ENCODE peak calls at places on chromosomes 12 and 14, in ten cellular contexts. One of them, this sample, is unnamed.
A peak's percentile ranks its signal among the peaks of the same experiment; 100 is the strongest.

GRCh38 chr12:12985817-12986408 is 14.2 kb downstream of the HEBP1 start:
- DNase-seq in vagina: no peak
- DNase-seq in GM23338: peak; percentile 91
- DNase-seq in HepG2: peak; percentile 11
- DNase-seq in Panc1: no peak
- DNase-seq in endothelial cell of umbilical vein: peak; percentile 42
- DNase-seq in HL-60: peak; percentile 14
- DNase-seq in sigmoid colon: no peak
- DNase-seq in suprapubic skin: no peak
- DNase-seq in transverse colon: peak; percentile 48
- DNase-seq in this sample: no peak

GRCh38 chr12:64169999-64170398 is 52.1 kb downstream of the KICS2 start:
- DNase-seq in suprapubic skin: no peak
- DNase-seq in transverse colon: no peak
- DNase-seq in HL-60: no peak
- DNase-seq in Panc1: no peak
- DNase-seq in GM23338: no peak
- DNase-seq in HepG2: no peak
- DNase-seq in endothelial cell of umbilical vein: peak; percentile 44
- DNase-seq in vagina: no peak
- DNase-seq in sigmoid colon: no peak
- DNase-seq in this sample: no peak

GRCh38 chr14:59632381-59632780 is 55.8 kb upstream of the CCDC175 start:
- DNase-seq in HL-60: peak; percentile 22
- DNase-seq in vagina: no peak
- DNase-seq in transverse colon: peak; percentile 30
- DNase-seq in HepG2: peak; percentile 20
- DNase-seq in sigmoid colon: no peak
- DNase-seq in endothelial cell of umbilical vein: peak; percentile 24
- DNase-seq in Panc1: no peak
- DNase-seq in GM23338: peak; percentile 73
- DNase-seq in suprapubic skin: no peak
- DNase-seq in this sample: peak; percentile 34

GRCh38 chr12:117151195-117152031 is 38.9 kb downstream of the FBXO21 start:
- DNase-seq in transverse colon: no peak
- DNase-seq in HL-60: peak; percentile 16
- DNase-seq in Panc1: no peak
- DNase-seq in sigmoid colon: peak; percentile 80
- DNase-seq in HepG2: peak; percentile 39
- DNase-seq in suprapubic skin: peak; percentile 68
- DNase-seq in GM23338: peak; percentile 93
- DNase-seq in vagina: no peak
- DNase-seq in endothelial cell of umbilical vein: peak; percentile 67
- DNase-seq in this sample: peak; percentile 60

GRCh38 chr14:101072945-101073597 is 169.5 kb upstream of the RTL1 start:
- DNase-seq in vagina: peak; percentile 96
- DNase-seq in suprapubic skin: peak; percentile 47
- DNase-seq in transverse colon: peak; percentile 81
- DNase-seq in GM23338: peak; percentile 80
- DNase-seq in HL-60: no peak
- DNase-seq in HepG2: peak; percentile 77
- DNase-seq in sigmoid colon: peak; percentile 72
- DNase-seq in Panc1: peak; percentile 75
- DNase-seq in endothelial cell of umbilical vein: peak; percentile 99
- DNase-seq in this sample: peak; percentile 31

GRCh38 chr12:96617178-96617577 is 127.8 kb downstream of the CFAP54 start:
- DNase-seq in HepG2: no peak
- DNase-seq in vagina: no peak
- DNase-seq in GM23338: peak; percentile 47
- DNase-seq in transverse colon: no peak
- DNase-seq in suprapubic skin: no peak
- DNase-seq in sigmoid colon: no peak
- DNase-seq in endothelial cell of umbilical vein: no peak
- DNase-seq in Panc1: no peak
- DNase-seq in HL-60: no peak
- DNase-seq in this sample: no peak

GRCh38 chr12:75724913-75725312 is 213.5 kb upstream of the KRR1 start:
- DNase-seq in endothelial cell of umbilical vein: peak; percentile 86
- DNase-seq in GM23338: no peak
- DNase-seq in suprapubic skin: no peak
- DNase-seq in HL-60: no peak
- DNase-seq in transverse colon: no peak
- DNase-seq in sigmoid colon: peak; percentile 67
- DNase-seq in HepG2: peak; percentile 83
- DNase-seq in Panc1: no peak
- DNase-seq in vagina: no peak
- DNase-seq in this sample: no peak

GRCh38 chr12:132393245-132393795 is 63.9 kb upstream of the GALNT9 start:
- DNase-seq in transverse colon: peak; percentile 2
- DNase-seq in sigmoid colon: peak; percentile 48
- DNase-seq in endothelial cell of umbilical vein: no peak
- DNase-seq in HL-60: no peak
- DNase-seq in GM23338: no peak
- DNase-seq in Panc1: no peak
- DNase-seq in HepG2: peak; percentile 20
- DNase-seq in vagina: no peak
- DNase-seq in suprapubic skin: no peak
- DNase-seq in this sample: no peak

GRCh38 chr12:89203144-89203543 is 149.2 kb downstream of the DUSP6 start:
- DNase-seq in sigmoid colon: no peak
- DNase-seq in endothelial cell of umbilical vein: no peak
- DNase-seq in GM23338: no peak
- DNase-seq in HepG2: no peak
- DNase-seq in vagina: no peak
- DNase-seq in Panc1: no peak
- DNase-seq in HL-60: no peak
- DNase-seq in suprapubic skin: no peak
- DNase-seq in transverse colon: no peak
- DNase-seq in this sample: no peak

GRCh38 chr14:61870163-61870562 is 107.9 kb downstream of the SNAPC1 start:
- DNase-seq in sigmoid colon: no peak
- DNase-seq in HL-60: no peak
- DNase-seq in HepG2: no peak
- DNase-seq in Panc1: no peak
- DNase-seq in vagina: no peak
- DNase-seq in GM23338: no peak
- DNase-seq in transverse colon: no peak
- DNase-seq in suprapubic skin: no peak
- DNase-seq in endothelial cell of umbilical vein: no peak
- DNase-seq in this sample: no peak

GRCh38 chr12:124750149-124750656 is 113.5 kb downstream of the SCARB1 start:
- DNase-seq in endothelial cell of umbilical vein: no peak
- DNase-seq in HepG2: no peak
- DNase-seq in suprapubic skin: no peak
- DNase-seq in Panc1: no peak
- DNase-seq in GM23338: no peak
- DNase-seq in HL-60: no peak
- DNase-seq in vagina: no peak
- DNase-seq in sigmoid colon: no peak
- DNase-seq in transverse colon: no peak
- DNase-seq in this sample: no peak

GRCh38 chr12:104456417-104456949 is at the start of gene CHST11:
- DNase-seq in transverse colon: peak; percentile 76
- DNase-seq in Panc1: no peak
- DNase-seq in suprapubic skin: peak; percentile 87
- DNase-seq in HL-60: peak; percentile 90
- DNase-seq in endothelial cell of umbilical vein: peak; percentile 95
- DNase-seq in GM23338: peak; percentile 96
- DNase-seq in HepG2: no peak
- DNase-seq in sigmoid colon: peak; percentile 87
- DNase-seq in vagina: no peak
- DNase-seq in this sample: peak; percentile 77

DNA sequence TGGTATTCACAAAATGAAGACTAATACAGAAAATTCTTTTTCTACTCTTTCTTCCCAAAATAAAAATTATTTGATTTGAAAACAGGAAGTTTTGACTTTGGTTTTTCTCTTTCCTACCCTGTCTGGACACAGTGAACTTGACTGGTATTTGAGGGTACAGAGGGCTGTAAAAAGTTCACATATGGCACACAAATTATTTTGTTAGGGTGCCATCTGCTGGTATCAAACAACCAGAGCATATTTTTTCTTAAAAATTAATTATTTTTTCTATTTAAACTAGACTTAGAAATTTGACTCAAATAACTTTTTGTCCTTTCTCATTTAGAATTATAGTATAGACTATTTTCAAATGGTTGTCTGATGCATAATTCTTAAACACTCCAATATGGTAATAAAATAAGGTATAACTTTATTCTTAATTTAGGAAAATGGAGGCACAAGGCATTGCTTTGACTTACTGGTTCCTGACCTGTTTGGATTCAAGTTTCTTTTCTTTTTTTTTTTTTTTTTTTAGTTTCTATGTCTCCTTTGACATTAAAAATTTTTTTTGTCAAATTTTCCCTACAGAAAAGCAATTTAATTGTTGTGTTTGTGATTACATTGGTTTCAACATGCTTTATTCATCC is 390.6 kb downstream of the PRKD1 start:
- DNase-seq in suprapubic skin: no peak
- DNase-seq in endothelial cell of umbilical vein: peak; percentile 33
- DNase-seq in Panc1: no peak
- DNase-seq in sigmoid colon: no peak
- DNase-seq in GM23338: no peak
- DNase-seq in HepG2: peak; percentile 25
- DNase-seq in HL-60: no peak
- DNase-seq in transverse colon: no peak
- DNase-seq in vagina: no peak
- DNase-seq in this sample: no peak
- TF ChIP-seq CTCF in suprapubic skin: no peak
- TF ChIP-seq CTCF in endothelial cell of umbilical vein: peak; percentile 8
- TF ChIP-seq CTCF in Panc1: peak; percentile 49
- TF ChIP-seq CTCF in sigmoid colon: no peak
- TF ChIP-seq CTCF in GM23338: peak; percentile 55
- TF ChIP-seq CTCF in HepG2: peak; percentile 31
- TF ChIP-seq CTCF in HL-60: no peak
- TF ChIP-seq CTCF in transverse colon: peak; percentile 19
- TF ChIP-seq CTCF in vagina: no peak
- TF ChIP-seq CTCF in this sample: no peak

DNA sequence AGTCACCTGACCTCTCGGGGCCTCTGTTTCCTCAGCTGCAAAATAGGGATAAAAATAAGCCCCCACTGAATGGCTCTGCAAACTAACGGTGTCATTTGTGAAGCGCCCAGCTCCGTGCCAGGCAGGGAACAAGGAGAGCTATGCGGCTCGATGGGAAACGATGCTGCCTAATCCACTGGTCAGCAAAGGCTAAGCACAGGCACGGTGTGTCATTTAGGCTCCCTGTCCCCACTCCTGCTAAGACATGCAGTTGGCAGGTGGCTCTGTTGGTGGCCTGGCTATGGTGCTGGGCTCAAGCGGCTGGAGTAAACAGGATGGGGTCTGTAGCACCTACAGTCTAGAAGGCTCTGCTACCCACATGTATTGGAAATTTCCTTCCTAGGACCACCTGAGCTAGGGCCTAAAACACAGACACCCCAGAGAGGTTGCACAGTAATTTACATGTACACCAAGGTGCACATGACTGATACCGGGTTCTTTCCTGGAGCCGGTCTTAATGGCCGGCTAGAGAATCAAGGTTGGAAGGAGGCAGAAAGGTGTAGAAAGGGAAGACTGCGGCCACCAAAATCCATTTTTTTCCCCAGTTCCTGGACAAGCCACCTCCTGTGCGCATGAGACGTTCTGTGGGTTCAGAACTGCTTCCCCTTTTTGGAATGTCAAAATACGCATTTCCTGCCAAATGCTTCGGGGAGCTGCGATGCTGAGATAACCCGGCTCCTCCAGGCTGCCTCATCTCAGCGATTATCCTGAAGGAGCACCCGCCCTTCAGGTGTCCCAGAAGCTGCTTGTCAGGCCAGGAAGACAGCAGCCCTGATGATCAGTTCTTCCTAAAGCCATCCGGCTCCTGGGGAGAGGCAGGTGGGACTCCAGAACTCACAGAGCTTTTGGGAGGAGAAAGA is 1.0 kb downstream of the CACNA2D4 start:
- DNase-seq in HepG2: no peak
- DNase-seq in vagina: peak; percentile 67
- DNase-seq in endothelial cell of umbilical vein: no peak
- DNase-seq in Panc1: no peak
- DNase-seq in sigmoid colon: peak; percentile 66
- DNase-seq in GM23338: no peak
- DNase-seq in transverse colon: no peak
- DNase-seq in HL-60: peak; percentile 87
- DNase-seq in suprapubic skin: no peak
- DNase-seq in this sample: peak; percentile 24
- TF ChIP-seq POLR2AphosphoS5 in HepG2: no peak
- TF ChIP-seq POLR2AphosphoS5 in vagina: no peak
- TF ChIP-seq POLR2AphosphoS5 in endothelial cell of umbilical vein: no peak
- TF ChIP-seq POLR2AphosphoS5 in Panc1: no peak
- TF ChIP-seq POLR2AphosphoS5 in sigmoid colon: peak; percentile 11
- TF ChIP-seq POLR2AphosphoS5 in GM23338: no peak
- TF ChIP-seq POLR2AphosphoS5 in transverse colon: no peak
- TF ChIP-seq POLR2AphosphoS5 in HL-60: no peak
- TF ChIP-seq POLR2AphosphoS5 in suprapubic skin: no peak
- TF ChIP-seq POLR2AphosphoS5 in this sample: no peak

GRCh38 chr12:60107992-60108391 is 512.2 kb downstream of the SLC16A7 start:
- DNase-seq in suprapubic skin: no peak
- DNase-seq in transverse colon: no peak
- DNase-seq in HL-60: no peak
- DNase-seq in HepG2: no peak
- DNase-seq in vagina: no peak
- DNase-seq in sigmoid colon: no peak
- DNase-seq in Panc1: no peak
- DNase-seq in GM23338: no peak
- DNase-seq in endothelial cell of umbilical vein: no peak
- DNase-seq in this sample: no peak

GRCh38 chr12:60106207-60106606 is 510.4 kb downstream of the SLC16A7 start:
- DNase-seq in GM23338: no peak
- DNase-seq in vagina: no peak
- DNase-seq in HepG2: no peak
- DNase-seq in sigmoid colon: no peak
- DNase-seq in Panc1: no peak
- DNase-seq in endothelial cell of umbilical vein: peak; percentile 41
- DNase-seq in HL-60: no peak
- DNase-seq in transverse colon: no peak
- DNase-seq in suprapubic skin: no peak
- DNase-seq in this sample: no peak

GRCh38 chr12:60112778-60113177 is 516.9 kb downstream of the SLC16A7 start:
- DNase-seq in GM23338: no peak
- DNase-seq in vagina: no peak
- DNase-seq in sigmoid colon: no peak
- DNase-seq in HL-60: no peak
- DNase-seq in suprapubic skin: no peak
- DNase-seq in HepG2: no peak
- DNase-seq in Panc1: no peak
- DNase-seq in endothelial cell of umbilical vein: no peak
- DNase-seq in transverse colon: no peak
- DNase-seq in this sample: no peak

GRCh38 chr12:60112063-60112462 is 516.2 kb downstream of the SLC16A7 start:
- DNase-seq in HL-60: no peak
- DNase-seq in HepG2: no peak
- DNase-seq in endothelial cell of umbilical vein: no peak
- DNase-seq in suprapubic skin: no peak
- DNase-seq in transverse colon: no peak
- DNase-seq in Panc1: no peak
- DNase-seq in GM23338: no peak
- DNase-seq in vagina: no peak
- DNase-seq in sigmoid colon: no peak
- DNase-seq in this sample: no peak
- H3K27ac ChIP-seq in HL-60: no peak overlapping the region
- H3K27ac ChIP-seq in HepG2: no peak overlapping the region
- H3K27ac ChIP-seq in endothelial cell of umbilical vein: no peak overlapping the region
- H3K27ac ChIP-seq in suprapubic skin: no peak overlapping the region
- H3K27ac ChIP-seq in transverse colon: no peak overlapping the region
- H3K27ac ChIP-seq in Panc1: no peak overlapping the region
- H3K27ac ChIP-seq in GM23338: no peak overlapping the region
- H3K27ac ChIP-seq in vagina: no peak overlapping the region
- H3K27ac ChIP-seq in sigmoid colon: no peak overlapping the region
- H3K27ac ChIP-seq in this sample: no peak overlapping the region

GRCh38 chr12:19654630-19655384 is 215.5 kb downstream of the AEBP2 start:
- DNase-seq in suprapubic skin: no peak
- DNase-seq in HepG2: no peak
- DNase-seq in sigmoid colon: no peak
- DNase-seq in endothelial cell of umbilical vein: peak; percentile 29
- DNase-seq in vagina: no peak
- DNase-seq in Panc1: no peak
- DNase-seq in HL-60: no peak
- DNase-seq in transverse colon: no peak
- DNase-seq in GM23338: no peak
- DNase-seq in this sample: no peak
- TF ChIP-seq CTCF in suprapubic skin: no peak
- TF ChIP-seq CTCF in HepG2: no peak
- TF ChIP-seq CTCF in sigmoid colon: no peak
- TF ChIP-seq CTCF in endothelial cell of umbilical vein: no peak
- TF ChIP-seq CTCF in vagina: no peak
- TF ChIP-seq CTCF in Panc1: no peak
- TF ChIP-seq CTCF in HL-60: no peak
- TF ChIP-seq CTCF in transverse colon: no peak
- TF ChIP-seq CTCF in GM23338: no peak
- TF ChIP-seq CTCF in this sample: no peak